ENCODE peak calls at places on chromosomes 3 and 15, in four cellular contexts. One of them, this sample, is unnamed.

GRCh38 chr15:36334059-36334458 is 245.4 kb upstream of the CDIN1 start:
- DNase-seq in IMR-90: peak; percentile 71
- DNase-seq in transverse colon: no peak
- DNase-seq in esophagus squamous epithelium: no peak
- DNase-seq in this sample: no peak

GRCh38 chr3:150755902-150756301 is 7.1 kb downstream of the SIAH2 start:
- DNase-seq in IMR-90: no peak
- DNase-seq in transverse colon: no peak
- DNase-seq in esophagus squamous epithelium: no peak
- DNase-seq in this sample: no peak

GRCh38 chr3:34022147-34022546 is 223.7 kb downstream of the PDCD6IP start:
- DNase-seq in IMR-90: no peak
- DNase-seq in transverse colon: no peak
- DNase-seq in esophagus squamous epithelium: no peak
- DNase-seq in this sample: no peak

GRCh38 chr3:197111685-197112084 is 82.1 kb upstream of the MELTF start:
- DNase-seq in IMR-90: no peak
- DNase-seq in transverse colon: no peak
- DNase-seq in esophagus squamous epithelium: no peak
- DNase-seq in this sample: no peak

GRCh38 chr15:93830221-93830765 is 401.1 kb upstream of the MCTP2 start:
- DNase-seq in IMR-90: no peak
- DNase-seq in transverse colon: no peak
- DNase-seq in esophagus squamous epithelium: no peak
- DNase-seq in this sample: no peak

GRCh38 chr15:82647045-82647834 is at the start of gene CPEB1:
- DNase-seq in IMR-90: peak; percentile 30
- DNase-seq in transverse colon: peak; percentile 42
- DNase-seq in esophagus squamous epithelium: no peak
- DNase-seq in this sample: peak; percentile 72

GRCh38 chr15:100651253-100651652 is 48.9 kb downstream of the ASB7 start:
- DNase-seq in IMR-90: peak; percentile 46
- DNase-seq in transverse colon: no peak
- DNase-seq in esophagus squamous epithelium: no peak
- DNase-seq in this sample: no peak

GRCh38 chr15:52254331-52254730 is 41.3 kb downstream of the MYO5C start:
- DNase-seq in IMR-90: no peak
- DNase-seq in transverse colon: no peak
- DNase-seq in esophagus squamous epithelium: no peak
- DNase-seq in this sample: no peak

GRCh38 chr3:43531835-43532234 is 90.0 kb downstream of the ANO10 start:
- DNase-seq in IMR-90: peak; percentile 78
- DNase-seq in transverse colon: no peak
- DNase-seq in esophagus squamous epithelium: no peak
- DNase-seq in this sample: no peak

DNA sequence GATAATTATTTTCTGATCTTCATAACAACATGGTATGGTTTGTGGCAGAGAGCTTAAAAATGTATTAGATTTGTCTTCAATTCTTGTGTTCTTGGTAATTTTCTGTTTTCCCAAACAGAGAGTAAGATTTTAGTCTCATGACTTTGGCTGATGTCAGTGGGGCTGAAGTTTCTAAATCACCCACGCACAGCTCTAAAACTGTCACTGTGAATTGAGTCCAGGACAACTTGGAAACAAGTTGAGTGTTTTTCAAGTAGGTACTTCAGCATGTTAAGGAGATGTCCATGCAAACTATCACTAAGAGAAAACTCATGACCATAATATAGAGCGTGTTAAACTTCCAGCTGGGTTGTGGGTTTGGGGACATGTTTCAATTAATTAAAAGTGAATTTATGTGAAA is 90.0 kb downstream of the KLHL25 start:
- DNase-seq in IMR-90: no peak
- DNase-seq in transverse colon: no peak
- DNase-seq in esophagus squamous epithelium: no peak
- DNase-seq in this sample: no peak
- H3K4me1 ChIP-seq in IMR-90: peaks cover 18% of the 10 kb centered on the region
- H3K4me1 ChIP-seq in transverse colon: peaks cover 31% of the 10 kb centered on the region
- H3K4me1 ChIP-seq in esophagus squamous epithelium: peaks cover 84% of the 10 kb centered on the region
- H3K4me1 ChIP-seq in this sample: peaks cover 49% of the 10 kb centered on the region

DNA sequence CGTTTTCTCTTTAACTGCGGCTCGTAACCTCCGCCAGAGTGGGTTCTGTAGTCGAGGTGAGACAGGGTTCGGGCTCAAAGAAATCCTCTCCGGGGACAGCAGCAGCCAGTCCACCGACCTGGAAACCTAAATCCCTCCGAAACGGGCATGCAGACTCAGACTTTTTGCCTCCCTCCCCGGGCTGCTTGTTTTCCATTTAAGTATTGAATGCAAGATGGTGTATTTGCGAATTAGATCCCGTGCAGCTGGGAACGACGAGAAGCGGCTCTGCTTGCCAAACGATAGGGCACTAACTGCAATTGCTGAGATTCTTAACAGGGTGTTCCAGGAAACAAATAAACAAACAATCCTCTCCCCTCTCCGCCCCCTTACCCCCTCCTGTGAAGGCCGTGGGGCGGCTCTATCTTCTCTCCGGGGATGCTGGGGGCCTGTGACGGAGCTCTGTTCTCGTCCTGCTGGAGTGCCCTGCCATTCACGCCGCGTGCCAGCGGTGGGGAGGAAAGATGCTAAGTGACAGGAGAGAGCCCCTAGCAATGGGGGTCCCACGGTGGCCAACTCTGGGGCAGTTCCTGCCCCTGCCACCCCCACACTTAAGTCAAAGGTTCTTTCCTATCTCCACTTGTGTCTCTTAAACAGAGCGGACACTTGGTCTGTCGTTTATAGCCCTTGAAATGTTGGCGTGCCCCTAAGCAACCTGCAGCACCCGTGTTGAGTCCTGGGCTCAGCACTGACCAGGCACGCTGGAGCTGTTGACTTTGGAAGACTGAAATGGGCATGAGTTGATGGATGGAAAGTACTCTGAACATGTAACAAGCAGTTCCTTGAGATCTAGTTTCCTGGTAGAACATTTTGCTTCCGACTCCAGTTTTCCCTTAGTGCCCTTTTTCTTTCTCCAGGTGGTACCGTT is 1.3 kb upstream of the ETV5 start:
- DNase-seq in IMR-90: peak; percentile 21
- DNase-seq in transverse colon: no peak
- DNase-seq in esophagus squamous epithelium: no peak
- DNase-seq in this sample: no peak
- H3K4me3 ChIP-seq in IMR-90: peak overlapping the region; percentile 57
- H3K4me3 ChIP-seq in transverse colon: peak overlapping the region; percentile 74
- H3K4me3 ChIP-seq in esophagus squamous epithelium: peak overlapping the region; percentile 49
- H3K4me3 ChIP-seq in this sample: peak overlapping the region; percentile 92

GRCh38 chr3:196047391-196048030 is 34.4 kb downstream of the TFRC start:
- DNase-seq in IMR-90: no peak
- DNase-seq in transverse colon: no peak
- DNase-seq in esophagus squamous epithelium: no peak
- DNase-seq in this sample: no peak

GRCh38 chr3:196050597-196050996 is 31.3 kb downstream of the TFRC start:
- DNase-seq in IMR-90: no peak
- DNase-seq in transverse colon: no peak
- DNase-seq in esophagus squamous epithelium: no peak
- DNase-seq in this sample: no peak

GRCh38 chr3:196048922-196049566 is 32.8 kb downstream of the TFRC start:
- DNase-seq in IMR-90: no peak
- DNase-seq in transverse colon: no peak
- DNase-seq in esophagus squamous epithelium: no peak
- DNase-seq in this sample: no peak

GRCh38 chr3:196051336-196052076 is 30.4 kb downstream of the TFRC start:
- DNase-seq in IMR-90: no peak
- DNase-seq in transverse colon: no peak
- DNase-seq in esophagus squamous epithelium: no peak
- DNase-seq in this sample: no peak

GRCh38 chr3:196049567-196050122 is 32.2 kb downstream of the TFRC start:
- DNase-seq in IMR-90: no peak
- DNase-seq in transverse colon: no peak
- DNase-seq in esophagus squamous epithelium: no peak
- DNase-seq in this sample: no peak
- TF ChIP-seq POLR2A in IMR-90: no peak
- TF ChIP-seq POLR2A in transverse colon: no peak
- TF ChIP-seq POLR2A in esophagus squamous epithelium: no peak
- TF ChIP-seq POLR2A in this sample: no peak

DNA sequence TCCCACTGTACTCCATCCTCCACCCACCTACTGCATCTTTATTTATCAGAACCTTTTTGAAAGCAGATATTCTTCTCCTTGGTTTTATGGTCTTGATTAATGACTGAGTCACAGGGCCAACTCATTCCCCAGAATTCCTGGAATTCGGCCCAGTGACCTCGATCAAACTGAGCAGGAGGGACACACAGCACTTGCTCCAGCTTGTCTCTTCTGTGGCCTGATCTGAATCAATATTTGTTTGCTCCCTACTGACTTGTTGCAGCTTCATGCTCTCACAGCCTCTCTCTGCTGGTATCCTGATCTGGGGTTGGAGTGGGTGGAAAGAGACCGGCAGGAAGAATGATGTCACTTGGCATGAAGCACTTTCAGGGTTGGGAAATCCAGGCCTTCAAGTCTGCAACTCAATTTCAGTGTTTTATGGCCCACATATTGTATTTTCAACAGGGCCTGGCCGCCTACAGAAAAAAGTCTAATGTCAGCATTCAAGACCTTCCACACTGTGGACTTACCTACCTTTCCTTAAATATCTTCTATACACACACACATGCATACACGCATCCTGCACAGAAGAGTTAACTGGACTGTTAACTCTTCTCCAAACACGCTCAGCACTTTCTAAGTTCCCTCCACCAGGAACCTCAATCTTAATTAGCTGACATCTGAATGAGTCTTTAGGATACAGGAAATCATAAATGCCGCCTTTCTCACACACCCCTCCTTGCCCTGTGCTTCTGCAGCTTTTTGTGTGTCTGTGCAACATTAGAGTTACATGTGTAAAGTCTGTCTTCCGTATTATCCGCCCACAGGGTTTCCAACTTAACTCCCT is 4.6 kb downstream of the ANXA2 start:
- DNase-seq in IMR-90: peak; percentile 98
- DNase-seq in transverse colon: peak; percentile 72
- DNase-seq in esophagus squamous epithelium: peak; percentile 8
- DNase-seq in this sample: no peak
- H3K4me1 ChIP-seq in IMR-90: peaks cover 41% of the 10 kb centered on the region
- H3K4me1 ChIP-seq in transverse colon: peaks cover 77% of the 10 kb centered on the region
- H3K4me1 ChIP-seq in esophagus squamous epithelium: peaks cover 90% of the 10 kb centered on the region
- H3K4me1 ChIP-seq in this sample: peaks cover 14% of the 10 kb centered on the region

GRCh38 chr3:42066516-42067181 is 24.5 kb upstream of the TRAK1 start:
- DNase-seq in IMR-90: peak; percentile 74
- DNase-seq in transverse colon: no peak
- DNase-seq in esophagus squamous epithelium: no peak
- DNase-seq in this sample: no peak
- H3K4me3 ChIP-seq in IMR-90: no peak overlapping the region
- H3K4me3 ChIP-seq in transverse colon: no peak overlapping the region
- H3K4me3 ChIP-seq in esophagus squamous epithelium: no peak overlapping the region
- H3K4me3 ChIP-seq in this sample: no peak overlapping the region

GRCh38 chr15:89113263-89113662 is 25.0 kb downstream of the ABHD2 start:
- DNase-seq in IMR-90: no peak
- DNase-seq in transverse colon: no peak
- DNase-seq in esophagus squamous epithelium: no peak
- DNase-seq in this sample: no peak

GRCh38 chr15:89116404-89116803 is 28.1 kb downstream of the ABHD2 start:
- DNase-seq in IMR-90: peak; percentile 55
- DNase-seq in transverse colon: no peak
- DNase-seq in esophagus squamous epithelium: no peak
- DNase-seq in this sample: peak; percentile 73

GRCh38 chr15:89114974-89115373 is 26.7 kb downstream of the ABHD2 start:
- DNase-seq in IMR-90: peak; percentile 84
- DNase-seq in transverse colon: no peak
- DNase-seq in esophagus squamous epithelium: no peak
- DNase-seq in this sample: no peak

GRCh38 chr15:89117790-89118189 is 29.5 kb downstream of the ABHD2 start:
- DNase-seq in IMR-90: no peak
- DNase-seq in transverse colon: no peak
- DNase-seq in esophagus squamous epithelium: no peak
- DNase-seq in this sample: no peak

GRCh38 chr15:89115547-89115946 is 27.3 kb downstream of the ABHD2 start:
- DNase-seq in IMR-90: no peak
- DNase-seq in transverse colon: peak; percentile 74
- DNase-seq in esophagus squamous epithelium: no peak
- DNase-seq in this sample: no peak
- TF ChIP-seq POLR2A in IMR-90: no peak
- TF ChIP-seq POLR2A in transverse colon: no peak
- TF ChIP-seq POLR2A in esophagus squamous epithelium: no peak
- TF ChIP-seq POLR2A in this sample: no peak

DNA sequence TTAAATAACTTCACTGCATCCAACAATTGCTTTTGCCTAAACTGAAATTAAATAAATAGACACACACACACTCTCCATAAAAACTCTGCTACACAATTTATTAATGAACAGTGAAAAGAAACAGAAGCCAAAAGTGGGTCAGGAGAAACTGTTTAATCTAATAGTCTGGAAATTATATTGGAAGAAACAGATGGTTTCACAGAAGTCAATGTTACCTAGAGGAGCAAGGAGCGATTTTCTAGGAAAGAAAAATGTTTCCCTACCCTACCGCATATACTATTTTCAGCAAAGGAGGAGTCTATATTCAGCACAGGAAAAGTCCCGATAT is 32.0 kb downstream of the RFTN1 start:
- DNase-seq in IMR-90: no peak
- DNase-seq in transverse colon: no peak
- DNase-seq in esophagus squamous epithelium: no peak
- DNase-seq in this sample: no peak
- H3K4me1 ChIP-seq in IMR-90: peaks cover 43% of the 10 kb centered on the region
- H3K4me1 ChIP-seq in transverse colon: peaks cover 14% of the 10 kb centered on the region
- H3K4me1 ChIP-seq in esophagus squamous epithelium: peaks cover 52% of the 10 kb centered on the region
- H3K4me1 ChIP-seq in this sample: peaks cover 13% of the 10 kb centered on the region

DNA sequence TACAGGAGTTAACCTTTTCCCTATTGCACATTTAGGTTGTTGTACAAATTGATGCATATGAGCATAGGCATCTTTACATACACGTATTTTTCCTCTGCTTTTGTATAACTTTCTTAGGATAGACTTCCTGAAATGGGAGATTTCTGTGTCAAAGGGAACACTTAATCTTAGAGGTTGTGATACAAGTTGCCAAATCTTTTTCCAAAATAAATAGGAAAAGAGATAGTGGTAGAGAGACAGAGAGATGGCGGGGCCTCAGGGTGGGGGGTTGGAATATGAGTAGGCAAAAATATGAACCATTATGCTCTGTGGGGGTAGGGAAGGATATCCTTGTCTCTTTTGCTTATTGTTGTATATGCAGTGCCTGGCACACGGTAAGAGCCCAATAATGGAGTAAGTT is 70.7 kb upstream of the UBE2E1 start:
- DNase-seq in IMR-90: no peak
- DNase-seq in transverse colon: no peak
- DNase-seq in esophagus squamous epithelium: no peak
- DNase-seq in this sample: no peak
- H3K4me3 ChIP-seq in IMR-90: no peak overlapping the region
- H3K4me3 ChIP-seq in transverse colon: no peak overlapping the region
- H3K4me3 ChIP-seq in esophagus squamous epithelium: no peak overlapping the region
- H3K4me3 ChIP-seq in this sample: no peak overlapping the region

DNA sequence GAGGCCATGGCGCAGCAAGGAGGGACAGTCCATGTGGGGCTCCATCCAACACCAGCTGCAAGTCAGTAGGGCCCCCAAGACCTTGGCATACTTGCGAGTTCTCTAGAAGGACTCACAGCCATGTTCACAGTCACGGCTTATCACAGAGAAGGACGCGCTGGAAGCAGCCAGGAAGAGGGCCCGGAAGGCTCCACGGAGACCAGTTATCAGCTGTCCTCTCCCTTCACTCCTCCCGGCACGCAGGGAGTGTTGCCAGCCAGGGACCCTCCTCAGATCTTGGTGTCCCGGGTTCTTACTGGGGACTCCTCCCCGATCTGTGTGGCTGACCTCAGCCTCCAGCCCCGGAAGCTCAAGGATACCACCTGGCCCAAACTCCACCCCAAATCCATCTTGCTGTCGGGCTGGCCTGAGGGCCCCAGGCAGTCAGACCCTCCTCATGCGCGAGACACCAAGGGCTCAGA is 68.0 kb downstream of the SLTM start:
- DNase-seq in IMR-90: no peak
- DNase-seq in transverse colon: no peak
- DNase-seq in esophagus squamous epithelium: no peak
- DNase-seq in this sample: peak; percentile 44
- TF ChIP-seq POLR2A in IMR-90: no peak
- TF ChIP-seq POLR2A in transverse colon: no peak
- TF ChIP-seq POLR2A in esophagus squamous epithelium: no peak
- TF ChIP-seq POLR2A in this sample: no peak